ENCODE peak calls at places on chromosomes 1 and 21, in four cellular contexts. Y is CD8-positive, alpha-beta memory T cell; M is T47D; C is foreskin fibroblast. S is an unnamed sample.

GRCh38 chr1:109351457-109351856 is 44.6 kb upstream of the MYBPHL start:
- DNase-seq in M (no peak), C (no peak), Y (no peak), S (no peak)

GRCh38 chr21:15211491-15212133 is 146.8 kb upstream of the NRIP1 start:
- DNase-seq in Y (peak; percentile 2), M (no peak), C (no peak), S (no peak)

GRCh38 chr1:98794196-98794886 is 132.8 kb downstream of the SNX7 start:
- DNase-seq in M (peak; percentile 9), C (peak; percentile 81), Y (peak; percentile 60), S (peak; percentile 56)

GRCh38 chr21:37675202-37675801 is 241.0 kb downstream of the KCNJ6 start:
- DNase-seq in M (peak; percentile 60), Y (peak; percentile 11), C (peak; percentile 77), S (peak; percentile 14)

GRCh38 chr1:1431006-1431844 is 4.3 kb upstream of the VWA1 start:
- DNase-seq in Y (no peak), C (no peak), M (no peak), S (no peak)

GRCh38 chr1:203539831-203540546 is 46.0 kb downstream of the OPTC start:
- DNase-seq in C (peak; percentile 80), Y (no peak), M (no peak), S (no peak)

GRCh38 chr1:8712413-8713229 is 104.8 kb downstream of the RERE start:
- DNase-seq in C (peak; percentile 84), M (no peak), Y (no peak), S (peak; percentile 77)

GRCh38 chr1:216604771-216605170 is 118.5 kb downstream of the ESRRG start:
- DNase-seq in Y (no peak), M (no peak), C (no peak), S (no peak)

GRCh38 chr1:180153032-180153431 is 1.6 kb upstream of the QSOX1 start:
- DNase-seq in Y (no peak), C (no peak), M (no peak), S (no peak)

GRCh38 chr1:20358761-20359263 is 68.1 kb downstream of the VWA5B1 start:
- DNase-seq in C (peak; percentile 85), Y (no peak), M (no peak), S (no peak)

GRCh38 chr1:66446261-66447001 is 87.5 kb upstream of the SGIP1 start:
- DNase-seq in M (peak; percentile 16), Y (peak; percentile 66), C (peak; percentile 84), S (peak; percentile 68)

GRCh38 chr1:110857964-110858948 is 14.7 kb upstream of the CD53 start:
- DNase-seq in Y (no peak), C (no peak), M (no peak), S (no peak)

GRCh38 chr1:54273092-54273836 is 73.3 kb downstream of the MRPL37 start:
- DNase-seq in Y (no peak), M (no peak), C (peak; percentile 94), S (no peak)